ENCODE peak calls at places on chromosomes 5 and 9, in five cellular contexts. E is LNCaP clone FGC, W is cardiac fibroblast, S is tibial artery, M is RWPE2. A is an unnamed sample.

GRCh38 chr9:126435105-126435504 is 108.5 kb downstream of the MVB12B start:
- DNase-seq in E (no peak), S (no peak), W (no peak), M (no peak), A (no peak)

GRCh38 chr5:91070761-91071429 is 312.2 kb downstream of the ARRDC3 start:
- DNase-seq in M (no peak), E (no peak), W (no peak), S (no peak), A (no peak)

GRCh38 chr9:100639851-100640250 is 62.0 kb downstream of the CAVIN4 start:
- DNase-seq in W (no peak), M (no peak), E (no peak), S (no peak), A (no peak)

GRCh38 chr5:38736089-38736488 is 109.7 kb upstream of the OSMR start:
- DNase-seq in M (no peak), S (no peak), W (no peak), E (no peak), A (no peak)

GRCh38 chr5:170277953-170278352 is 19.6 kb downstream of the LCP2 start:
- DNase-seq in S (no peak), W (no peak), E (no peak), M (no peak), A (no peak)

GRCh38 chr5:177499842-177500241 is 2.4 kb upstream of the PDLIM7 start:
- DNase-seq in S (no peak), W (no peak), M (no peak), E (no peak), A (no peak)

GRCh38 chr5:79526928-79527327 is 13.0 kb upstream of the HOMER1 start:
- DNase-seq in W (no peak), S (no peak), M (no peak), E (no peak), A (no peak)

GRCh38 chr5:178582291-178582690 is 7.9 kb downstream of the COL23A1 start:
- DNase-seq in S (no peak), W (no peak), E (no peak), M (no peak), A (no peak)

GRCh38 chr5:493251-493701 is 31.0 kb downstream of the SLC9A3 start:
- DNase-seq in M (no peak), E (no peak), S (no peak), W (no peak), A (no peak)

GRCh38 chr9:114224247-114224610 is 68.9 kb downstream of the COL27A1 start:
- DNase-seq in S (no peak), W (no peak), E (peak), M (no peak), A (no peak)

GRCh38 chr9:8266861-8267260 is 467.3 kb upstream of the DMAC1 start:
- DNase-seq in W (no peak), E (no peak), S (no peak), M (no peak), A (no peak)

GRCh38 chr9:14221119-14221518 is 92.8 kb downstream of the NFIB start:
- DNase-seq in W (no peak), S (no peak), M (no peak), E (no peak), A (no peak)

GRCh38 chr5:74052441-74052840 is 426.4 kb downstream of the ARHGEF28 start:
- DNase-seq in M (no peak), W (no peak), E (no peak), S (no peak), A (no peak)

GRCh38 chr5:57887851-57888621 is 405.4 kb upstream of the ACTBL2 start:
- DNase-seq in E (peak), S (no peak), M (peak), W (peak), A (peak)

GRCh38 chr9:129624168-129624759 is 1.7 kb upstream of the NTMT1 start:
- DNase-seq in E (no peak), M (no peak), W (peak), S (no peak), A (peak)

GRCh38 chr9:136200424-136200823 is 4.5 kb downstream of the LHX3 start:
- DNase-seq in M (no peak), S (no peak), E (no peak), W (no peak), A (no peak)

GRCh38 chr5:118796081-118796480 is 192.3 kb downstream of the DTWD2 start:
- DNase-seq in S (no peak), E (no peak), W (no peak), M (no peak), A (no peak)

GRCh38 chr9:129549139-129549538 is 71.8 kb downstream of the C9orf50 start:
- DNase-seq in M (no peak), S (peak), E (no peak), W (no peak), A (no peak)

GRCh38 chr9:8769153-8769552 is 969.6 kb upstream of the DMAC1 start:
- DNase-seq in E (peak), M (no peak), S (no peak), W (no peak), A (no peak)

GRCh38 chr5:103487253-103487652 is 75.3 kb downstream of the NUDT12 start:
- DNase-seq in W (peak), S (no peak), M (no peak), E (no peak), A (no peak)

GRCh38 chr5:157266286-157267007 is 524 bp downstream of the CYFIP2 start:
- DNase-seq in M (no peak), S (no peak), E (no peak), W (no peak), A (peak)
- TF ChIP-seq CTCF in M (peak), S (no peak), E (no peak), W (no peak), A (peak)

GRCh38 chr9:3118081-3118480 is 274.2 kb upstream of the PUM3 start:
- DNase-seq in W (no peak), M (no peak), S (no peak), E (no peak), A (no peak)
- TF ChIP-seq CTCF in W (no peak), M (no peak), S (no peak), E (no peak), A (no peak)

GRCh38 chr5:120684213-120684612 is 220.1 kb downstream of the PRR16 start:
- DNase-seq in E (no peak), S (no peak), M (no peak), W (peak), A (peak)
- TF ChIP-seq CTCF in E (no peak), S (no peak), M (peak), W (no peak), A (no peak)

GRCh38 chr5:172162348-172162747 is 25.7 kb downstream of the STK10 start:
- DNase-seq in M (no peak), W (peak), E (no peak), S (no peak), A (no peak)
- TF ChIP-seq CTCF in M (no peak), W (no peak), E (peak), S (no peak), A (no peak)

DNA sequence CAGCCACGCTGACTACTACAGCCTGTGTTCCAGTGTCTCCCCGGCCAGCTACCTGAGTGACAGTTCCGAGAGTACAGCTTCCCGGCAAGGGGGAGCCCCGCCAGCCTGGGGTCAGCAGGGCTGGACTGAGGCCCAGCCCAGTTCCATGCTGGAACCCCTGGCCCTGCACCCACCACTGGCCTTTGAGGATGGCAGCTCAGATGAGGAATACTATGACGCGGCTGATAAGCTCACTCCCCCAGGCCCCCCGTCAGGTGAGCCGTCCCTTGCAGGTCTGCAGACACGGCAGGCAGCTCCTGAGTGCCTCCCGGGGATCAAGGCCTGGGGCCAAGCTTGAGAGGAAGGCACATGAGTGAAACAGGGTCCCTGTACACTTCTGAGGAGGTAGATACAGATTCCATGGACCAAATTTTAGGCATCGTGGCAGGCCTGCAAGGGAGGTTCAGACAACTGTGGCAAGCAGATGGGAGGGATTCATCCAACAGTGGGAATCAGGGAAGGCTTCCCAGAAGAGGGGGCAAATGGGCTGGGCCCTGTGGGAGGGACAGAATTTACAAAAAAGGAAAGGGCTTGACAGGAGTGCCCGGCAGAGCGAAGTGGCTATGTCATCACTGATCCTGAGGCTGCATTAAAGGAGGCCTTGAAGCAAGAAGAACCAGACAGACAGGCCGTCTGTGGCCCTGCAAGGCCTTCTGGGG is 12.8 kb upstream of the TRMT10B start:
- DNase-seq in M (no peak), W (no peak), E (no peak), S (no peak), A (no peak)
- TF ChIP-seq CTCF in M (no peak), W (no peak), E (no peak), S (no peak), A (no peak)

GRCh38 chr9:87549774-87550173 is 52.1 kb downstream of the DAPK1 start:
- DNase-seq in M (no peak), S (no peak), E (no peak), W (no peak), A (no peak)

GRCh38 chr9:87548159-87548558 is 50.5 kb downstream of the DAPK1 start:
- DNase-seq in W (no peak), M (no peak), S (no peak), E (no peak), A (no peak)

GRCh38 chr9:87545858-87546257 is 48.2 kb downstream of the DAPK1 start:
- DNase-seq in E (no peak), W (peak), S (no peak), M (no peak), A (no peak)

GRCh38 chr9:87546704-87547103 is 49.0 kb downstream of the DAPK1 start:
- DNase-seq in S (no peak), W (peak), M (no peak), E (no peak), A (no peak)

DNA sequence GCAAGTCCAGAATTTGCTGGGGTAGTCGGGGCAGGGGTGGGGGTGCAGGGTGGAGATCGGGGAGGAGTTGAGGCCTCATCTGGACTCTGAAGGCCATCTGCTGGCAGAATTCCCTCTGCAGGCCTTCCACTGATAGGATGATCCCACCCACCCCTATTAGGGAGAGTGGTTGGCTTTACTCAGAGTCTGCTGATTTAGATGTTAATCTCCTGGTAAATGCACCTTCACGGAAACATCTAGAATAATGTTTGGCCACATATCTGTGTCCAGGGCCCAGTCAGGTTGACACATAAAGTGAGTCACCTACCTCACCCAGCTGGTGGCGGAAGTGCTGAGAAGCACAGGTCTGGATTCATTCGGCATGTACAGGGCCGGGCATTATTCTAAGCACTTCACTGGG is 50.0 kb downstream of the DAPK1 start:
- DNase-seq in W (no peak), M (no peak), E (no peak), S (no peak), A (peak)
- TF ChIP-seq CTCF in W (no peak), M (no peak), E (no peak), S (no peak), A (no peak)